ENCODE peak calls at places on chromosomes 4 and X, in five cellular contexts. One of them, this sample, is unnamed. For H3K27me3, the result is how much of the 10 kb centered on the place peaks cover.

GRCh38 chrX:116417214-116417613 is 19.2 kb upstream of the SLC6A14 start:
- DNase-seq in esophagus squamous epithelium: no peak
- DNase-seq in heart left ventricle: no peak
- DNase-seq in HCT116: no peak
- DNase-seq in stomach: peak
- DNase-seq in this sample: no peak

GRCh38 chr4:622996-623913 is 2.1 kb upstream of the PDE6B start:
- DNase-seq in stomach: no peak
- DNase-seq in HCT116: no peak
- DNase-seq in esophagus squamous epithelium: no peak
- DNase-seq in heart left ventricle: no peak
- DNase-seq in this sample: no peak

GRCh38 chrX:21408324-21408723 is 34.1 kb downstream of the CNKSR2 start:
- DNase-seq in HCT116: no peak
- DNase-seq in esophagus squamous epithelium: no peak
- DNase-seq in stomach: no peak
- DNase-seq in heart left ventricle: no peak
- DNase-seq in this sample: no peak

GRCh38 chr4:181679754-181680153 is 563.4 kb upstream of the TENM3 start:
- DNase-seq in HCT116: no peak
- DNase-seq in heart left ventricle: no peak
- DNase-seq in stomach: no peak
- DNase-seq in esophagus squamous epithelium: no peak
- DNase-seq in this sample: no peak

GRCh38 chrX:40663880-40664630 is 16.7 kb upstream of the CXorf38 start:
- DNase-seq in heart left ventricle: no peak
- DNase-seq in esophagus squamous epithelium: no peak
- DNase-seq in HCT116: no peak
- DNase-seq in stomach: no peak
- DNase-seq in this sample: no peak

GRCh38 chr4:158459085-158459820 is 62.4 kb upstream of the RXFP1 start:
- DNase-seq in esophagus squamous epithelium: no peak
- DNase-seq in heart left ventricle: no peak
- DNase-seq in stomach: no peak
- DNase-seq in HCT116: no peak
- DNase-seq in this sample: no peak

GRCh38 chr4:74659576-74660411 is 134.5 kb downstream of the BTC start:
- DNase-seq in heart left ventricle: no peak
- DNase-seq in esophagus squamous epithelium: no peak
- DNase-seq in HCT116: peak
- DNase-seq in stomach: no peak
- DNase-seq in this sample: no peak

GRCh38 chr4:6446538-6447451 is 25.6 kb downstream of the PPP2R2C start:
- DNase-seq in stomach: peak
- DNase-seq in esophagus squamous epithelium: no peak
- DNase-seq in HCT116: no peak
- DNase-seq in heart left ventricle: peak
- DNase-seq in this sample: no peak

GRCh38 chrX:94041881-94042280 is 367.9 kb downstream of the FAM133A start:
- DNase-seq in stomach: no peak
- DNase-seq in HCT116: no peak
- DNase-seq in heart left ventricle: no peak
- DNase-seq in esophagus squamous epithelium: no peak
- DNase-seq in this sample: no peak

GRCh38 chrX:100864967-100865366 is 9.2 kb downstream of the NOX1 start:
- DNase-seq in heart left ventricle: no peak
- DNase-seq in stomach: no peak
- DNase-seq in esophagus squamous epithelium: no peak
- DNase-seq in HCT116: no peak
- DNase-seq in this sample: no peak

GRCh38 chr4:140004580-140005314 is 149.2 kb downstream of the MAML3 start:
- DNase-seq in heart left ventricle: peak
- DNase-seq in HCT116: no peak
- DNase-seq in stomach: peak
- DNase-seq in esophagus squamous epithelium: no peak
- DNase-seq in this sample: peak

GRCh38 chr4:70533791-70534190 is 15.4 kb downstream of the AMTN start:
- DNase-seq in stomach: no peak
- DNase-seq in heart left ventricle: no peak
- DNase-seq in esophagus squamous epithelium: no peak
- DNase-seq in HCT116: no peak
- DNase-seq in this sample: no peak

GRCh38 chr4:7649741-7650531 is 215.2 kb upstream of the PSAPL1 start:
- DNase-seq in heart left ventricle: no peak
- DNase-seq in HCT116: peak
- DNase-seq in stomach: no peak
- DNase-seq in esophagus squamous epithelium: no peak
- DNase-seq in this sample: peak

GRCh38 chrX:1248381-1249061 is 20.1 kb upstream of the CSF2RA start:
- DNase-seq in heart left ventricle: no peak
- DNase-seq in esophagus squamous epithelium: no peak
- DNase-seq in HCT116: no peak
- DNase-seq in stomach: no peak
- DNase-seq in this sample: no peak

GRCh38 chr4:120052840-120053239 is 13.8 kb downstream of the MAD2L1 start:
- DNase-seq in esophagus squamous epithelium: no peak
- DNase-seq in HCT116: no peak
- DNase-seq in stomach: no peak
- DNase-seq in heart left ventricle: no peak
- DNase-seq in this sample: peak

GRCh38 chr4:17623451-17624001 is 9.1 kb downstream of the MED28 start:
- DNase-seq in heart left ventricle: no peak
- DNase-seq in esophagus squamous epithelium: no peak
- DNase-seq in HCT116: no peak
- DNase-seq in stomach: no peak
- DNase-seq in this sample: no peak

GRCh38 chr4:17619416-17620105 is 5.1 kb downstream of the MED28 start:
- DNase-seq in stomach: no peak
- DNase-seq in HCT116: no peak
- DNase-seq in heart left ventricle: no peak
- DNase-seq in esophagus squamous epithelium: no peak
- DNase-seq in this sample: no peak

GRCh38 chr4:17618926-17619325 is 4.5 kb downstream of the MED28 start:
- DNase-seq in esophagus squamous epithelium: no peak
- DNase-seq in HCT116: no peak
- DNase-seq in heart left ventricle: no peak
- DNase-seq in stomach: no peak
- DNase-seq in this sample: no peak

GRCh38 chr4:17630228-17630627 is 15.8 kb downstream of the MED28 start:
- DNase-seq in HCT116: no peak
- DNase-seq in heart left ventricle: no peak
- DNase-seq in stomach: no peak
- DNase-seq in esophagus squamous epithelium: no peak
- DNase-seq in this sample: no peak

DNA sequence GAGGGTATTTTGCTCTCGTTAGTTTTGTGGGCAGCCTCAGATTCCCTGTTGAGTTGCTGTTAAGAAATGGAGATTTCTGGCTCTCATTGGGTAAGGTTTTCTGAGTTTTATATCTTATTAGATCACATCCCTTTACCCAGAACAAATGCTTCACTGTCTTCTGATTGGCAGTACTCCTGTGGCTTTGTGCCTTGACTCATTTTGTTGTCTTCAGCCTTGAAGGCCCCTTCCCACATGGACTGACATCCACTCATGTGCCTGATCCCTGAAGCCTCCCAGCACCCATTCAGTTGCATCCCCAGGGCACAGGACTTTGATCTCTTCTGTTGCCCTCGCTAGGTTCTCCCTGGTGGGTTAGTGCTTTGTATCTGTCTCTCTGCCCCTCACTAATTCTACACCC is 10.4 kb downstream of the MED28 start:
- DNase-seq in heart left ventricle: no peak
- DNase-seq in esophagus squamous epithelium: no peak
- DNase-seq in stomach: no peak
- DNase-seq in HCT116: no peak
- DNase-seq in this sample: no peak
- TF ChIP-seq POLR2A in heart left ventricle: no peak
- TF ChIP-seq POLR2A in esophagus squamous epithelium: no peak
- TF ChIP-seq POLR2A in stomach: no peak
- TF ChIP-seq POLR2A in HCT116: no peak
- TF ChIP-seq POLR2A in this sample: no peak

GRCh38 chr4:66035701-66036100 is 365.4 kb upstream of the EPHA5 start:
- DNase-seq in esophagus squamous epithelium: no peak
- DNase-seq in HCT116: no peak
- DNase-seq in heart left ventricle: no peak
- DNase-seq in stomach: no peak
- DNase-seq in this sample: no peak

GRCh38 chr4:66032571-66032970 is 362.3 kb upstream of the EPHA5 start:
- DNase-seq in stomach: no peak
- DNase-seq in heart left ventricle: no peak
- DNase-seq in esophagus squamous epithelium: no peak
- DNase-seq in HCT116: no peak
- DNase-seq in this sample: no peak

GRCh38 chr4:66034671-66035070 is 364.4 kb upstream of the EPHA5 start:
- DNase-seq in heart left ventricle: no peak
- DNase-seq in esophagus squamous epithelium: no peak
- DNase-seq in stomach: no peak
- DNase-seq in HCT116: no peak
- DNase-seq in this sample: no peak
- H3K27me3 ChIP-seq in heart left ventricle: under half
- H3K27me3 ChIP-seq in esophagus squamous epithelium: under half
- H3K27me3 ChIP-seq in stomach: under half
- H3K27me3 ChIP-seq in HCT116: under half
- H3K27me3 ChIP-seq in this sample: under half

DNA sequence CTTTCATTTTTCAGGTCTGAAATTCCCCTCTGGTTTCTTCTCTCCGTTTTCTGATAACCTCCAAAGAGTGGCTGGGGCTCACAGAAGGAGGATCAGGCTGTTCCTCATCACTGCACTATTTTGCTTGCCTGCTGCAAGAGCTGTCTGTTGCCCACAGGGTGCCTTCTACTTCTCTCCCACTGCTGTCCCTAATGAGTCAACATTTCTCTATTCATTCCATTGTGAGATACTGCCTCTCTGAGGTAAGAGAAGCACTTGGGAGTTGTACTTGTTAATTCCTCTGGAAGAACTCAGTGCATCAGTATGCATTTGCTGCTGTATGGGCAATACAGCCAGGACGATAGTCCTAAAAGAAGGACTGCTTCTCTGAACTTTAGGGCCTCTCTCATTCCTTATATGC is 34.8 kb downstream of the CT47B1 start:
- DNase-seq in heart left ventricle: no peak
- DNase-seq in esophagus squamous epithelium: no peak
- DNase-seq in HCT116: no peak
- DNase-seq in stomach: no peak
- DNase-seq in this sample: no peak
- TF ChIP-seq POLR2A in heart left ventricle: no peak
- TF ChIP-seq POLR2A in esophagus squamous epithelium: no peak
- TF ChIP-seq POLR2A in HCT116: no peak
- TF ChIP-seq POLR2A in stomach: no peak
- TF ChIP-seq POLR2A in this sample: no peak

GRCh38 chr4:84492290-84492689 is 6.8 kb downstream of the NKX6-1 start:
- DNase-seq in esophagus squamous epithelium: no peak
- DNase-seq in HCT116: no peak
- DNase-seq in heart left ventricle: no peak
- DNase-seq in stomach: no peak
- DNase-seq in this sample: no peak

GRCh38 chr4:84492737-84493091 is 6.4 kb downstream of the NKX6-1 start:
- DNase-seq in stomach: no peak
- DNase-seq in heart left ventricle: no peak
- DNase-seq in HCT116: no peak
- DNase-seq in esophagus squamous epithelium: no peak
- DNase-seq in this sample: no peak

GRCh38 chr4:84493092-84493850 is 5.8 kb downstream of the NKX6-1 start:
- DNase-seq in stomach: no peak
- DNase-seq in HCT116: no peak
- DNase-seq in esophagus squamous epithelium: no peak
- DNase-seq in heart left ventricle: no peak
- DNase-seq in this sample: no peak

GRCh38 chr4:84491420-84491819 is 7.7 kb downstream of the NKX6-1 start:
- DNase-seq in esophagus squamous epithelium: no peak
- DNase-seq in heart left ventricle: no peak
- DNase-seq in stomach: no peak
- DNase-seq in HCT116: no peak
- DNase-seq in this sample: no peak

DNA sequence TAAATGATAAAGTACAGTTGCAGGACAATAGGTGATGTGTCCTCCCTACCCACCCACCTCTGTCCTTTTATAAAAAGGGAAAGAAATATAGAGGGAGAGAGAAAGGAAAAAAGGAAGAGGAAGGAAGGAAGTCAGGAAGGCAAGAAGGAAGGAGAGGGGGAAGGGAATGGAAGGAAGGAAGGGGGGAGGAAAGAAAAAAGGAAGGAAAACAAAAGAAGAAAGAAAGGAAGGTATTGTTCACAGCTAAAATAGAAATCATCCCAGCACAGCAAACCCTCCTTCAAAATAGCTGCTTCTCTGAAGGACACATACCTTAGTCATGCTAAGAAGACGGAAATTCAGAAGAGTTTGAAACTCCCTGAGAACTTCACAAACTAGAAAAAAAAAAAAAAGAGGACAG is 8.4 kb downstream of the NKX6-1 start:
- DNase-seq in HCT116: no peak
- DNase-seq in heart left ventricle: no peak
- DNase-seq in stomach: no peak
- DNase-seq in esophagus squamous epithelium: no peak
- DNase-seq in this sample: no peak
- H3K27me3 ChIP-seq in HCT116: under half
- H3K27me3 ChIP-seq in heart left ventricle: half or more
- H3K27me3 ChIP-seq in stomach: under half
- H3K27me3 ChIP-seq in esophagus squamous epithelium: under half
- H3K27me3 ChIP-seq in this sample: half or more